ENCODE peak calls at places on chromosomes 2 and 18, in eight cellular contexts. L, Y, J, X, K, N, P and Z are unnamed samples.

GRCh38 chr18:70998490-70998889 is 709.6 kb downstream of the SOCS6 start:
- DNase-seq in L (no peak), Y (no peak), J (no peak), X (no peak), K (no peak), N (no peak), P (no peak), Z (peak)

GRCh38 chr2:64462171-64462570 is 8.2 kb downstream of the LGALSL start:
- DNase-seq in L (no peak), Y (no peak), J (no peak), X (no peak), K (no peak), N (no peak), P (no peak), Z (no peak)

GRCh38 chr2:159736048-159736447 is 23.7 kb downstream of the MARCHF7 start:
- DNase-seq in L (peak), Y (no peak), J (no peak), X (no peak), K (no peak), N (no peak), P (no peak), Z (no peak)

GRCh38 chr2:33810046-33810835 is 211.1 kb upstream of the FAM98A start:
- DNase-seq in L (peak), Y (peak), J (no peak), X (no peak), K (no peak), N (no peak), P (no peak), Z (no peak)

GRCh38 chr2:207248702-207249355 is 83.1 kb upstream of the KLF7 start:
- DNase-seq in L (peak), Y (no peak), J (no peak), X (no peak), K (no peak), N (no peak), P (no peak), Z (no peak)

GRCh38 chr2:115483631-115484030 is 1041.2 kb downstream of the DPP10 start:
- DNase-seq in L (no peak), Y (peak), J (no peak), X (no peak), K (no peak), N (no peak), P (no peak), Z (no peak)

GRCh38 chr2:3282056-3282998 is 95.3 kb downstream of the EIPR1 start:
- DNase-seq in L (peak), Y (no peak), J (no peak), X (no peak), K (no peak), N (peak), P (no peak), Z (peak)

GRCh38 chr18:36572135-36572856 is 256.5 kb downstream of the TPGS2 start:
- DNase-seq in L (peak), Y (peak), J (peak), X (no peak), K (no peak), N (peak), P (no peak), Z (peak)

GRCh38 chr2:8139668-8140202 is 542.1 kb upstream of the ID2 start:
- DNase-seq in L (no peak), Y (no peak), J (no peak), X (no peak), K (no peak), N (no peak), P (no peak), Z (no peak)

GRCh38 chr18:61893971-61894750 is 1.4 kb upstream of the RNF152 start:
- DNase-seq in L (no peak), Y (peak), J (peak), X (peak), K (peak), N (peak), P (peak), Z (peak)

GRCh38 chr2:178238144-178238521 is 43.8 kb downstream of the OSBPL6 start:
- DNase-seq in L (peak), Y (no peak), J (no peak), X (no peak), K (no peak), N (no peak), P (no peak), Z (no peak)

GRCh38 chr2:85318222-85319182 is 9.3 kb downstream of the TGOLN2 start:
- DNase-seq in L (peak), Y (peak), J (peak), X (no peak), K (no peak), N (no peak), P (no peak), Z (no peak)

GRCh38 chr2:55843992-55844345 is 79.6 kb downstream of the EFEMP1 start:
- DNase-seq in L (no peak), Y (no peak), J (no peak), X (no peak), K (no peak), N (no peak), P (no peak), Z (no peak)

GRCh38 chr2:55840460-55840859 is 83.1 kb downstream of the EFEMP1 start:
- DNase-seq in L (no peak), Y (no peak), J (no peak), X (no peak), K (no peak), N (no peak), P (no peak), Z (no peak)

GRCh38 chr2:55842009-55842408 is 81.6 kb downstream of the EFEMP1 start:
- DNase-seq in L (peak), Y (peak), J (no peak), X (no peak), K (no peak), N (no peak), P (no peak), Z (no peak)

GRCh38 chr2:55846426-55846825 is 77.2 kb downstream of the EFEMP1 start:
- DNase-seq in L (no peak), Y (no peak), J (no peak), X (no peak), K (no peak), N (no peak), P (no peak), Z (no peak)

DNA sequence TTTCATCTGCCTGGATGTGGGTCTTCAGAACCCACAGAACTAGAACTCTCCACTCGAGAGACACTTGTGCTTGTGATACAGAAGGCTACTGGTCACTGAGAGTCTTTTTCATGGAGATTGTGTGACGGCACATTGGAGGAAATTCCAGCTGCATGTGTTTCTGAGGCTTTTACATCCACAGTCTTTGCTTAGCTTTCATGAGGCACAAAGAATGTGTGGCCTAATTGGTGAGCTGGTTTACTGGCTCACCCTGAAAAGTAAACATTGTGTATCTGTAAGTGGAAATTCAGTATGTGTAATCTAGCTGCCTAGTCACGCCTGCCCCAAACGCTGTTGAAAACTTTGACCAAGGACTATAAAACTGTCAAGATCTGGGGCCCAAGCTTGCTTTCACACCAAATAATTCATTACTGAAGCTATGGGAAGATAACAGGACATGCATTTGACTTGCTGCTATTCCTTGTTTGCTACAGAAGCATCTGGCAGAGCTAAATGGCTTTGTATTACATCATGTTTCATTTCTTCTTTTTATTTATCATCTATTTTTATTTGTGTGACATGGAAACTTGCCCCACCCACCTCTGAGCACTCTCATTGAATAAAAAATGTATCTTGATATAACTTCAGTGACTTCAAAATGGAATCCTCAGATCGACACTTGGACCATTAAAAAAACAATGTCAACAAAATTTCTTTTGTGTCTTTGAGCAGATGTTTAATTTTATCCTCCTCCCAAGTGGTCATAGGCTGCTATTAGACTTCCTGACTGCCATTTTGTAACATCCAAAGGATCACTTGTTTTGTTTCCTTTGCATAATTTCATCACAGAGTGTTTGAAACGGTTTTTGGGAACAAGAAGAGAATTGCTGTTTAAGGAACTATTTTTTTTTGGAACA is 80.2 kb downstream of the EFEMP1 start:
- DNase-seq in L (peak), Y (peak), J (no peak), X (no peak), K (no peak), N (no peak), P (no peak), Z (no peak)
- H3K27ac ChIP-seq in L (peak), Y (peak), J (no peak), X (peak), K (no peak), N (no peak), P (no peak), Z (no peak)

DNA sequence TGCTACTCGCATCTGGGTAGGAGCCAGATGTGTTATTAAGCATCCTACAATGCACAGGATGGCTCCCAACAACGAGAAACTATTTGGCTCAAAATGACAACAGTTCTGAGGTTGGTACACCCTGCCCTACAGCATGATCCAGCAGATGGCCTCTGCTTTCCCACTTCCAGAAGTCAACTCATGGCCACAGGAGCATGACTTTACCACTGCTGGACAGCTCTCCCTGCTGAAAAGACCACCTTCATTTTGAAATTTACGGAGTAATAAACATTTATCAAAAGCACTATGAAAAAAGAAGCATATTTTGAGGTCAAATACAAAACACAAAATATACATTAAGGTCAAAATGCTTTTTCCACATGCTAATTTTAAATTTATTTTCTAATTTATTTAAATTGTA is 13.7 kb downstream of the NXPH2 start:
- DNase-seq in L (no peak), Y (no peak), J (no peak), X (no peak), K (no peak), N (no peak), P (no peak), Z (no peak)
- H3K27ac ChIP-seq in L (no peak), Y (no peak), J (no peak), X (no peak), K (no peak), N (no peak), P (no peak), Z (no peak)

DNA sequence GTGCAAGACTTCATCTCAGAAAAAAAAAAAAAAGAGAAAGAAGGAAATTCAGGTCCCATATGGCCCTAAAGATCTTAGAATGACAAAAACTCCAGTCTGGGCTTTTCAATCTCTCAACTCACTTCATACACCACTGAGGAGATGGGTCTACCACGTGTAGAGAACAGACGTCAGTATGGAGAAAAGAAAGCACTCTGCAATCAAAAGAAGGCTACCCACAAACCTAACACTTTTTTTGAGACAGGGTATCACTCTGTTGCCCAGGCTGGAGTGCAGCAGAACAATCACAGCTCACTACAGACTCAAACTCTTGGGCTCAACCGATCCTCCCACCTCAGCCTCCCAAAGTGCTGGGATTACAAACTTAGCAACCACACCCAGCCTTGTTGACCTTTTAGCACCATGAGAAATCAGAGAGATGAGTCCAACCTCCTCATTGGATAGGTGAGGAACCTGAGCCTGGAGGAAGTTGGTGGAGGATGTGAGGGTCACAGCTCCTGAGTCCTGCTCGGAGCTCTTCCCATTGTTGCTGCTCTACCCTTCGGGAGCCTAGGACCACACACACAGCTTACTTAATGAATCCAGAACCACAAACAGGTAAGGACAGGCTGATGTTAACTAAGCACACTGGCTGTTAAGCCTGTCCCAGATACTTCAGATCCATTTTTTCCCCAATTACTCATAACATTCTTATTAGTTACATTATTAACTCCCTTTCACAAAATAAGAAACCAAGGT is 23.7 kb downstream of the TBC1D8 start:
- DNase-seq in L (no peak), Y (no peak), J (no peak), X (no peak), K (no peak), N (no peak), P (no peak), Z (no peak)
- H3K27ac ChIP-seq in L (no peak), Y (peak), J (no peak), X (no peak), K (no peak), N (no peak), P (no peak), Z (no peak)

DNA sequence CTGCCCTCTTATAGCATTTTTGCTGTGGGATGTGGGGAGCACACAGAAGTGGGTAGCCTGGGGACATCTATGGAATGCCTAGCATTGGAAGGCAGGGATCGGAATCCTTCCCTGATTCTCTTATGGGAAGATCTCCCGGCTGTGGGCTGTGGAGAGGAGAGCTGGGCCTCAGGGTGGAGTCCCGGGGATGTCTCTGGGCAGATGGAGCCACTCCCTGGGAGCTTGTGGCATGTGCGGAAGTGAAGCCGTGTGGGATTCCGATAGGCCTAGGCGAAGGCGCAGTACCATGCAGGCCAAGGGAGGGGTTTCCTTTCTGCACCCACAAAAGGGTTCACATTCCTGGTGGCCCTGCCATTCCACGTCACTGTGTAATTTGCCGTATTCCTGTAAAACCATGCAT is 87.9 kb downstream of the GLI2 start:
- DNase-seq in L (no peak), Y (no peak), J (no peak), X (peak), K (no peak), N (no peak), P (no peak), Z (no peak)
- H3K27ac ChIP-seq in L (no peak), Y (no peak), J (no peak), X (no peak), K (no peak), N (no peak), P (no peak), Z (no peak)

GRCh38 chr2:36966370-36967235 is at the start of gene STRN:
- DNase-seq in L (peak), Y (peak), J (peak), X (peak), K (peak), N (peak), P (peak), Z (peak)

GRCh38 chr2:36965196-36965595 is 1.1 kb downstream of the STRN start:
- DNase-seq in L (no peak), Y (no peak), J (no peak), X (no peak), K (no peak), N (no peak), P (no peak), Z (no peak)

GRCh38 chr2:36965751-36966369 is 476 bp downstream of the STRN start:
- DNase-seq in L (no peak), Y (peak), J (peak), X (peak), K (no peak), N (peak), P (no peak), Z (peak)

GRCh38 chr2:36964496-36965058 is 1.8 kb downstream of the STRN start:
- DNase-seq in L (no peak), Y (no peak), J (no peak), X (no peak), K (no peak), N (no peak), P (no peak), Z (no peak)

DNA sequence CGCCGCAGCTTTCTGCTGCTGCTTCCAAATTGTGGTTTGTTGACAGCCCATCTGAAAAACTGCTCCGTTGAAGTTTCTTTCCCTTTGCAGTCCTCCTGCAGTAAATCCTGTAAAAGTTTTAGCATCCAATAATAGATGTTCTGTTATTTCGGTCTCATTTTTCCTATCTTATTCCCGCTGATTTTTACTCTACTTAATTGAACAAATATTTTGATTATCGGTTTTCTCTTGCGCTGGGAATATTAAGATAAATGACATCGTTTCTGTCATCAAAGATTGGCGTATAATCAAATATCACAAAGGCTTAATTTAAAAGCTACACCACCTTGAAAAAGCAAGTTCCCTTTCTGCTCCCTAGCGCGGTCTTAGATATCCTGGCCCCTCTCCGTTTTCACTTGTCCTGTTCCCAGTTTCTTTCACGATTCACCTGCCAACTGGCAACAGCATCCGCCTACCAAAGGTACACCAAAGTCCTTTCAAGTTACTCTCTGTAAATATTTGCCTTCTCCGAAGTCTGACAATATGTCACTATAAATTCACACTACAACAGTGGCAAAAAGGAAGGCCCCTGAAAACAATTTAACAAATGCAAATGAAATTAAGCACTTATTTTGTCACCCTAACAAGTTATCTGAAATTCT is 1.0 kb upstream of the STRN start:
- DNase-seq in L (no peak), Y (peak), J (no peak), X (no peak), K (no peak), N (no peak), P (no peak), Z (peak)
- H3K27ac ChIP-seq in L (peak), Y (peak), J (peak), X (peak), K (peak), N (no peak), P (peak), Z (peak)

GRCh38 chr2:221571391-221572179 is 519 bp downstream of the EPHA4 start:
- DNase-seq in L (peak), Y (peak), J (no peak), X (peak), K (peak), N (no peak), P (peak), Z (peak)
- H3K27ac ChIP-seq in L (peak), Y (peak), J (no peak), X (peak), K (peak), N (no peak), P (peak), Z (peak)

GRCh38 chr2:205748660-205749059 is 66.4 kb downstream of the NRP2 start:
- DNase-seq in L (peak), Y (no peak), J (no peak), X (no peak), K (no peak), N (peak), P (no peak), Z (no peak)
- H3K27ac ChIP-seq in L (peak), Y (no peak), J (no peak), X (no peak), K (no peak), N (no peak), P (no peak), Z (no peak)

GRCh38 chr2:118084483-118085089 is 3.7 kb upstream of the INSIG2 start:
- DNase-seq in L (no peak), Y (no peak), J (no peak), X (no peak), K (no peak), N (no peak), P (no peak), Z (no peak)

GRCh38 chr2:118088051-118089014 is at the start of gene INSIG2:
- DNase-seq in L (peak), Y (peak), J (peak), X (peak), K (peak), N (peak), P (peak), Z (peak)

GRCh38 chr2:118089015-118089800 is 937 bp downstream of the INSIG2 start:
- DNase-seq in L (peak), Y (peak), J (peak), X (no peak), K (peak), N (no peak), P (no peak), Z (peak)

GRCh38 chr2:118085173-118086023 is 2.9 kb upstream of the INSIG2 start:
- DNase-seq in L (no peak), Y (peak), J (no peak), X (no peak), K (no peak), N (no peak), P (no peak), Z (no peak)

DNA sequence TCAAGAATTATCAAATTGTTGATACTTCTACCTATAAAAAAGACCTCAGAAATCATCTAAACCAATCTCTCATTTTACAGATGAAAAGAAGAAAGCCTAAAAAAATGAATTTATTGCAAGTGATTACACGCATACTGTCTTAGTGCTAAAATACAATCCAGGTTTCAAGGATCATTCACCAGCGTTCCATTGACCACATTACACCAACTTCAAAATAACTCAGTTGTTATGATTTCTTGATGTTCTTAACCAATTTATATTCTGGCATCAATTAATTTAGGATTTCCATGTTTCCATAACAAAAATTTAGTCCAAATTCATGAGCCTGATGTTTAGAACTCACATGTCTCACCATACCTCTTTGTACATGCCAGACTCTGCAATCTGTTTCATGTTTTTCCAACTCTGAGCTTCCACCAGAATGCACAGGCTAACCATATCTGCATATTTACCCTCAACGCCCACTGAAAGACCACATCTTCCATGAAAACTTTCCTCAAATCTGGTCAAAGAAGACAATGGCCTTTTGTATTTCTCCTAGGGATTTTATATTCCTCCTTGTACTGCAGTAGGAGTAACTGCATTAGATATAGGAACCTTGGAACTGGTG is 2.1 kb upstream of the INSIG2 start:
- DNase-seq in L (no peak), Y (no peak), J (no peak), X (no peak), K (no peak), N (no peak), P (no peak), Z (no peak)
- H3K27ac ChIP-seq in L (no peak), Y (peak), J (no peak), X (no peak), K (no peak), N (no peak), P (no peak), Z (no peak)